ENCODE peak calls at places on chromosomes 11 and 22, in four cellular contexts. J is stimulated activated CD4-positive, alpha-beta T cell treated with anti-CD3 and anti-CD28 coated beads, Interleukin-2, amount 100 ng/mL, for 48 hours; G is ovary; H is heart left ventricle. W is an unnamed sample.

GRCh38 chr22:50247748-50248147 is 2.9 kb upstream of the TUBGCP6 start:
- DNase-seq in J (no peak), G (peak), H (no peak), W (no peak)

GRCh38 chr11:125452125-125452470 is 44.0 kb downstream of the FEZ1 start:
- DNase-seq in J (no peak), G (no peak), H (no peak), W (no peak)

GRCh38 chr22:50031189-50032091 is 18.9 kb upstream of the IL17REL start:
- DNase-seq in J (no peak), G (no peak), H (peak), W (no peak)

GRCh38 chr11:91220476-91221202 is 997.8 kb upstream of the CHORDC1 start:
- DNase-seq in J (no peak), G (no peak), H (no peak), W (no peak)

GRCh38 chr11:34680918-34681554 is 60.1 kb downstream of the EHF start:
- DNase-seq in J (no peak), G (no peak), H (no peak), W (no peak)

GRCh38 chr11:33413296-33413695 is 156.1 kb downstream of the HIPK3 start:
- DNase-seq in J (no peak), G (no peak), H (no peak), W (no peak)

GRCh38 chr22:22341736-22342135 is 97.2 kb downstream of the VPREB1 start:
- DNase-seq in J (no peak), G (no peak), H (no peak), W (no peak)

GRCh38 chr11:12294613-12295012 is 82.8 kb upstream of the PARVA start:
- DNase-seq in J (no peak), G (no peak), H (no peak), W (no peak)

GRCh38 chr11:133817449-133817848 is 27.9 kb downstream of the SPATA19 start:
- DNase-seq in J (no peak), G (no peak), H (no peak), W (no peak)

GRCh38 chr22:30801695-30802094 is 107.0 kb downstream of the OSBP2 start:
- DNase-seq in J (no peak), G (no peak), H (no peak), W (no peak)

GRCh38 chr11:17298302-17298701 is 21.8 kb downstream of the NUCB2 start:
- DNase-seq in J (peak), G (no peak), H (no peak), W (no peak)

GRCh38 chr22:25403752-25404471 is 160.6 kb upstream of the GRK3 start:
- DNase-seq in J (no peak), G (peak), H (no peak), W (no peak)

GRCh38 chr22:26892401-26893033 is 235.1 kb downstream of the MIAT start:
- DNase-seq in J (no peak), G (peak), H (no peak), W (no peak)

GRCh38 chr11:72826191-72826941 is 12.2 kb downstream of the ATG16L2 start:
- DNase-seq in J (no peak), G (peak), H (peak), W (no peak)

GRCh38 chr22:48301908-48302307 is 1525.8 kb downstream of the BRD1 start:
- DNase-seq in J (no peak), G (no peak), H (no peak), W (no peak)

GRCh38 chr22:16917144-16918003 is 90.6 kb downstream of the GAB4 start:
- DNase-seq in J (peak), G (peak), H (peak), W (peak)

GRCh38 chr11:567629-568258 is 7.0 kb downstream of the RASSF7 start:
- DNase-seq in J (no peak), G (no peak), H (peak), W (no peak)

GRCh38 chr11:58616594-58616993 is 5.9 kb upstream of the CNTF start:
- DNase-seq in J (no peak), G (peak), H (no peak), W (no peak)

GRCh38 chr11:69008774-69009440 is 4.1 kb downstream of the MRGPRF start:
- DNase-seq in J (no peak), G (peak), H (peak), W (peak)

GRCh38 chr11:114447892-114448291 is 8.6 kb downstream of the REXO2 start:
- DNase-seq in J (no peak), G (no peak), H (no peak), W (no peak)

GRCh38 chr11:72812968-72813739 is 1.1 kb upstream of the ATG16L2 start:
- DNase-seq in J (peak), G (peak), H (peak), W (peak)

GRCh38 chr11:131441398-131441797 is 71.0 kb downstream of the NTM start:
- DNase-seq in J (no peak), G (no peak), H (no peak), W (no peak)